ENCODE peak calls at places on chromosomes 13 and 19, in four cellular contexts. I is OCI-LY7, N is mammary epithelial cell, J is type B pancreatic cell. T is an unnamed sample.

GRCh38 chr19:49932041-49932451 is 2.7 kb upstream of the NUP62 start:
- DNase-seq in I (no peak), J (no peak), N (peak), T (peak)

GRCh38 chr19:3855321-3855720 is 13.5 kb downstream of the ZFR2 start:
- DNase-seq in N (no peak), I (no peak), J (no peak), T (no peak)

GRCh38 chr13:31767175-31767900 is 28.0 kb downstream of the RXFP2 start:
- DNase-seq in N (peak), I (no peak), J (no peak), T (peak)

GRCh38 chr19:11191273-11191755 is 6.0 kb downstream of the KANK2 start:
- DNase-seq in I (peak), N (peak), J (no peak), T (no peak)

GRCh38 chr19:40089462-40089861 is 1.3 kb downstream of the ZNF780A start:
- DNase-seq in I (peak), J (no peak), N (peak), T (no peak)

GRCh38 chr13:110405597-110406450 is 98.7 kb downstream of the COL4A2 start:
- DNase-seq in I (no peak), J (no peak), N (peak), T (peak)

GRCh38 chr13:42354246-42355117 is 82.5 kb downstream of the AKAP11 start:
- DNase-seq in J (no peak), I (peak), N (peak), T (peak)

GRCh38 chr13:67390462-67391093 is 160.4 kb upstream of the PCDH9 start:
- DNase-seq in J (no peak), N (no peak), I (no peak), T (no peak)

GRCh38 chr13:112734696-112735547 is 45.1 kb downstream of the ATP11A start:
- DNase-seq in J (no peak), N (no peak), I (no peak), T (no peak)

GRCh38 chr19:48741222-48741999 is 1.0 kb upstream of the RASIP1 start:
- DNase-seq in I (peak), J (no peak), N (no peak), T (peak)

GRCh38 chr19:2477141-2477710 is 1.3 kb downstream of the GADD45B start:
- DNase-seq in J (no peak), I (peak), N (peak), T (peak)

GRCh38 chr19:55697698-55698097 is 22.7 kb downstream of the EPN1 start:
- DNase-seq in J (no peak), N (no peak), I (no peak), T (no peak)

GRCh38 chr13:113743366-113744195 is 15.4 kb upstream of the TMEM255B start:
- DNase-seq in I (no peak), J (no peak), N (no peak), T (no peak)

GRCh38 chr13:23820530-23820929 is 68.7 kb downstream of the MIPEP start:
- DNase-seq in N (no peak), J (no peak), I (no peak), T (no peak)

GRCh38 chr13:63843766-63844699 is 2428.4 kb upstream of the PCDH20 start:
- DNase-seq in N (no peak), J (no peak), I (no peak), T (no peak)

DNA sequence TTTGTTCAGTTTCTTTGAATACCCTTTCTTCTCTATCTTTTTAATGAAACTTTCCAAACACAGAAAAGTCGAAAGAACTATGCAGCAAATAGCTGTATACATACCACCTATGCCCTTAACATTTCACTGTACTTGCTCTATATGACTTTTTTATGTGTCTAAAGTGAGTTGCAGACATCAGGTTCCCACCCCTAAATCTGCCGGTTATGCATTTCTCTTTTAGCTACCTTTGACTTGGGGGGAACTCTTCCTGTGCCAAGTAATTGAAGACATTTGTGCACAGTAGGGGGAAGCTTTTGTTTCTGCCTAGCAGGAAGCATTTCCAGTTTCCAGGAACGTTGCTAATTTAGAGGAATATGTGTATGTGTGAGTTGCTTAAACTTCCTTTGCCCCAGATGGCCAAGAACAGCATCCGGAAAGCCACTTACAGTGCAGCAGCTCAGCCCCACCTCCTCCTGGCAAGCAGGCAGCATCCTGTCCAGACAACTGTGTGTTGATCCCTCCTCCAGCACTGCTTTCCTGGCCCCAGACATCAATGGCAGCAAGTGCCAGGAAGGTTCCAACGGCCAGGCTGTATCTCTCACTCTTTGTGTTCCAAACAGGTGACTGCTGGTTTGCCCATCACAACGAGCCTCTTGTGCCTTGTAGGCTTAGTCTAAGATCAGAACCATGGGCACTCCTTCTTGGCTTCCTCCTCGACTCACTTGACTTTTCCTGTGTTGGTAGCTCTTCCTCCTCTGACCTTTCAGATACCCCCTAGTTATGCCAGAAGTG is 14.7 kb upstream of the GRAMD1A start:
- DNase-seq in I (peak), N (no peak), J (no peak), T (peak)
- TF ChIP-seq CTCF in I (no peak), N (no peak), J (no peak), T (no peak)

GRCh38 chr13:29857089-29857488 is 6.7 kb upstream of the UBL3 start:
- DNase-seq in I (no peak), J (no peak), N (no peak), T (no peak)

GRCh38 chr13:29858231-29858630 is 7.8 kb upstream of the UBL3 start:
- DNase-seq in J (no peak), N (no peak), I (no peak), T (no peak)

GRCh38 chr13:29858667-29859066 is 8.2 kb upstream of the UBL3 start:
- DNase-seq in N (no peak), J (no peak), I (no peak), T (no peak)

GRCh38 chr13:29861694-29862110 is 11.3 kb upstream of the UBL3 start:
- DNase-seq in N (peak), J (no peak), I (no peak), T (peak)

DNA sequence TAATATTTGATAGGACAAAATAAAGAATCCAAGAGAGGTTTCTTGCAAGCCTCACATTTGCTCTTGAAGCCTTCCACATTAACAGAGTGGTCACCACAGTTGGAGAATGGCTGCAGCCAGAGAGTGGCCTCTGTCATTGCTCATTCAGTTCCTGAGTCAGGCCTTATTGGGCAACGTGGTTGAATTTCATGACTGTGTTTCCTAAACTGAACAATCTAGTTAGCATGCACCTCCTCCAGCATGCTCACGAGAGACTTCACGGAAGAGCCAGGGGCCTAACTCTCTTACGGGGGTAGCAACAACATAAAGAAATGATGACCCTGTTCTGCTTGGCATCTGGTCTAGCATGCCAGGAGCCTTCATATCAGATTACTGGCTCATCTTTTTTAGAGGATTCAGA is 9.6 kb upstream of the UBL3 start:
- DNase-seq in I (no peak), N (peak), J (no peak), T (peak)
- TF ChIP-seq CTCF in I (no peak), N (no peak), J (no peak), T (no peak)

GRCh38 chr13:26442541-26442940 is 114.9 kb upstream of the WASF3 start:
- DNase-seq in J (no peak), N (no peak), I (no peak), T (peak)

GRCh38 chr13:26446751-26447150 is 110.7 kb upstream of the WASF3 start:
- DNase-seq in N (no peak), J (no peak), I (no peak), T (no peak)

GRCh38 chr13:26440111-26440510 is 117.4 kb upstream of the WASF3 start:
- DNase-seq in I (no peak), J (no peak), N (no peak), T (no peak)

GRCh38 chr13:26449063-26449848 is 108.2 kb upstream of the WASF3 start:
- DNase-seq in J (no peak), I (no peak), N (peak), T (peak)

GRCh38 chr13:26445092-26445491 is 112.4 kb upstream of the WASF3 start:
- DNase-seq in N (no peak), J (no peak), I (no peak), T (no peak)
- TF ChIP-seq CTCF in N (no peak), J (peak), I (no peak), T (no peak)

GRCh38 chr19:30696514-30696913 is 324.3 kb downstream of the ZNF536 start:
- DNase-seq in J (no peak), N (no peak), I (peak), T (no peak)
- TF ChIP-seq CTCF in J (peak), N (no peak), I (peak), T (peak)

GRCh38 chr19:44891016-44891882 is at the start of gene TOMM40:
- DNase-seq in J (no peak), N (no peak), I (peak), T (peak)
- TF ChIP-seq CTCF in J (peak), N (no peak), I (peak), T (no peak)